ENCODE peak calls at places on chromosomes 4 and X, in six cellular contexts. H is HCT116, K is HS-5, G is progenitor cell of endocrine pancreas, V is AG09319, R is ecto neural progenitor cell. P is an unnamed sample.
A peak's percentile ranks its signal among the peaks of the same experiment; 100 is the strongest.

GRCh38 chrX:151675121-151675746 is 20.0 kb upstream of the PRRG3 start:
- DNase-seq in H (no peak), K (no peak), G (no peak), V (no peak), R (no peak), P (no peak)

GRCh38 chr4:161714022-161714751 is 449.6 kb downstream of the FSTL5 start:
- DNase-seq in H (peak; percentile 18), K (peak; percentile 77), G (no peak), V (peak; percentile 3), R (no peak), P (peak; percentile 61)

GRCh38 chrX:153631931-153632611 is 14.9 kb upstream of the DUSP9 start:
- DNase-seq in H (no peak), K (no peak), G (no peak), V (no peak), R (no peak), P (no peak)

GRCh38 chrX:20988804-20989203 is 385.4 kb upstream of the CNKSR2 start:
- DNase-seq in H (no peak), K (no peak), G (no peak), V (no peak), R (no peak), P (no peak)

GRCh38 chr4:148415500-148415899 is 26.7 kb downstream of the NR3C2 start:
- DNase-seq in H (peak; percentile 3), K (no peak), G (no peak), V (no peak), R (no peak), P (no peak)

GRCh38 chr4:79227896-79228295 is 98.0 kb downstream of the NAA11 start:
- DNase-seq in H (no peak), K (no peak), G (no peak), V (no peak), R (no peak), P (no peak)

GRCh38 chrX:118756111-118756510 is 28.7 kb downstream of the IL13RA1 start:
- DNase-seq in H (no peak), K (no peak), G (no peak), V (no peak), R (no peak), P (no peak)

GRCh38 chr4:10599574-10599973 is 85.0 kb downstream of the CLNK start:
- DNase-seq in H (no peak), K (no peak), G (no peak), V (no peak), R (no peak), P (no peak)

GRCh38 chr4:103934178-103934789 is 214.5 kb upstream of the TACR3 start:
- DNase-seq in H (peak; percentile 58), K (peak; percentile 22), G (no peak), V (peak; percentile 3), R (no peak), P (no peak)

GRCh38 chrX:104668550-104668949 is 102.6 kb downstream of the IL1RAPL2 start:
- DNase-seq in H (no peak), K (no peak), G (no peak), V (no peak), R (no peak), P (no peak)

P was measured in kidney epithelial cell.